ENCODE peak calls at places on chromosomes 4 and X, in five cellular contexts. E is thyroid gland, B is H7, Y is NCI-H774, C is T follicular helper cell. O is an unnamed sample.

GRCh38 chrX:136880003-136880451 is 498 bp downstream of the RBMX start:
- DNase-seq in E (peak; percentile 6), B (peak; percentile 48), Y (peak; percentile 25), C (peak; percentile 6), O (no peak)

GRCh38 chrX:103614999-103615398 is 7.2 kb downstream of the TCEAL3 start:
- DNase-seq in E (no peak), B (no peak), Y (no peak), C (no peak), O (no peak)

GRCh38 chrX:46849933-46850332 is 13.1 kb downstream of the RP2 start:
- DNase-seq in E (no peak), B (no peak), Y (no peak), C (no peak), O (no peak)

GRCh38 chr4:109967798-109968520 is 55.3 kb downstream of the EGF start:
- DNase-seq in E (no peak), B (no peak), Y (no peak), C (no peak), O (peak; percentile 56)

GRCh38 chrX:41035582-41035981 is 49.7 kb upstream of the USP9X start:
- DNase-seq in E (no peak), B (no peak), Y (no peak), C (no peak), O (no peak)

GRCh38 chr4:1693131-1693896 is 9.2 kb upstream of the FAM53A start:
- DNase-seq in E (peak; percentile 88), B (peak; percentile 86), Y (peak; percentile 57), C (peak; percentile 66), O (peak; percentile 72)

GRCh38 chrX:110026099-110026844 is 23.4 kb downstream of the TMEM164 start:
- DNase-seq in E (no peak), B (no peak), Y (no peak), C (no peak), O (no peak)

GRCh38 chrX:68830486-68831404 is 1.9 kb downstream of the EFNB1 start:
- DNase-seq in E (no peak), B (peak; percentile 56), Y (no peak), C (no peak), O (no peak)

GRCh38 chr4:161121451-161121850 is 1042.3 kb downstream of the FSTL5 start:
- DNase-seq in E (no peak), B (no peak), Y (no peak), C (no peak), O (no peak)

GRCh38 chr4:151990201-151990600 is 229.4 kb upstream of the GATB start:
- DNase-seq in E (no peak), B (no peak), Y (no peak), C (no peak), O (no peak)

GRCh38 chr4:107757860-107758476 is 37.9 kb upstream of the PAPSS1 start:
- DNase-seq in E (no peak), B (no peak), Y (peak; percentile 2), C (no peak), O (peak; percentile 57)

GRCh38 chrX:23661671-23662070 is 5.6 kb upstream of the PRDX4 start:
- DNase-seq in E (no peak), B (no peak), Y (no peak), C (no peak), O (no peak)

GRCh38 chr4:153616005-153616555 is 68.0 kb upstream of the TLR2 start:
- DNase-seq in E (no peak), B (no peak), Y (no peak), C (no peak), O (no peak)

GRCh38 chr4:7803371-7803770 is 136.3 kb downstream of the AFAP1 start:
- DNase-seq in E (no peak), B (no peak), Y (no peak), C (no peak), O (no peak)

GRCh38 chr4:181858746-181859145 is 384.5 kb upstream of the TENM3 start:
- DNase-seq in E (no peak), B (no peak), Y (no peak), C (no peak), O (no peak)

GRCh38 chr4:2076908-2077534 is 17.9 kb downstream of the NAT8L start:
- DNase-seq in E (no peak), B (peak; percentile 54), Y (no peak), C (no peak), O (no peak)

GRCh38 chr4:167629272-167629671 is 395.0 kb upstream of the SPOCK3 start:
- DNase-seq in E (no peak), B (no peak), Y (no peak), C (no peak), O (no peak)

GRCh38 chr4:17708992-17709759 is 72.2 kb downstream of the FAM184B start:
- DNase-seq in E (no peak), B (peak; percentile 37), Y (no peak), C (no peak), O (no peak)

GRCh38 chr4:159269143-159269542 is 166.3 kb downstream of the RAPGEF2 start:
- DNase-seq in E (no peak), B (no peak), Y (no peak), C (no peak), O (no peak)

GRCh38 chr4:155134136-155134535 is 74.3 kb upstream of the NPY2R start:
- DNase-seq in E (no peak), B (no peak), Y (no peak), C (no peak), O (no peak)

GRCh38 chr4:6107114-6107791 is 89.0 kb upstream of the C4orf50 start:
- DNase-seq in E (no peak), B (no peak), Y (no peak), C (no peak), O (no peak)

GRCh38 chr4:146834263-146835034 is 111.2 kb downstream of the TTC29 start:
- DNase-seq in E (no peak), B (no peak), Y (no peak), C (no peak), O (no peak)

O was measured in AML-193.